ENCODE peak calls at places on chromosomes 6 and 20, in six cellular contexts. D, Z, N, X, S and J are unnamed samples.

GRCh38 chr6:113352029-113352801 is 504.9 kb upstream of the MARCKS start:
- DNase-seq in D (no peak), Z (peak), N (no peak), X (no peak), S (peak), J (peak)

GRCh38 chr6:1045239-1045638 is 266.7 kb upstream of the FOXQ1 start:
- DNase-seq in D (no peak), Z (no peak), N (no peak), X (no peak), S (no peak), J (no peak)

GRCh38 chr6:7763896-7764295 is 38.0 kb downstream of the BMP6 start:
- DNase-seq in D (no peak), Z (no peak), N (peak), X (no peak), S (peak), J (no peak)

GRCh38 chr6:38498085-38498484 is 141.6 kb downstream of the BTBD9 start:
- DNase-seq in D (no peak), Z (no peak), N (no peak), X (no peak), S (no peak), J (no peak)

GRCh38 chr6:75489025-75489424 is 4.6 kb downstream of the FILIP1 start:
- DNase-seq in D (no peak), Z (no peak), N (no peak), X (no peak), S (peak), J (peak)

GRCh38 chr20:11516448-11516847 is 401.2 kb upstream of the BTBD3 start:
- DNase-seq in D (no peak), Z (no peak), N (no peak), X (no peak), S (no peak), J (no peak)

GRCh38 chr6:37717836-37718251 is 20.2 kb upstream of the MDGA1 start:
- DNase-seq in D (no peak), Z (no peak), N (no peak), X (no peak), S (peak), J (no peak)

GRCh38 chr6:90197854-90198496 is 98.7 kb downstream of the BACH2 start:
- DNase-seq in D (no peak), Z (no peak), N (peak), X (no peak), S (peak), J (no peak)

GRCh38 chr6:34143884-34144580 is 1.9 kb downstream of the GRM4 start:
- DNase-seq in D (no peak), Z (no peak), N (peak), X (no peak), S (no peak), J (no peak)

GRCh38 chr6:137811121-137811911 is 55.7 kb upstream of the TNFAIP3 start:
- DNase-seq in D (peak), Z (peak), N (peak), X (peak), S (peak), J (peak)

GRCh38 chr6:23349521-23350147 is 776.4 kb upstream of the NRSN1 start:
- DNase-seq in D (no peak), Z (peak), N (no peak), X (no peak), S (peak), J (peak)

GRCh38 chr6:145139451-145139850 is 595.9 kb downstream of the EPM2A start:
- DNase-seq in D (no peak), Z (no peak), N (no peak), X (no peak), S (peak), J (no peak)

DNA sequence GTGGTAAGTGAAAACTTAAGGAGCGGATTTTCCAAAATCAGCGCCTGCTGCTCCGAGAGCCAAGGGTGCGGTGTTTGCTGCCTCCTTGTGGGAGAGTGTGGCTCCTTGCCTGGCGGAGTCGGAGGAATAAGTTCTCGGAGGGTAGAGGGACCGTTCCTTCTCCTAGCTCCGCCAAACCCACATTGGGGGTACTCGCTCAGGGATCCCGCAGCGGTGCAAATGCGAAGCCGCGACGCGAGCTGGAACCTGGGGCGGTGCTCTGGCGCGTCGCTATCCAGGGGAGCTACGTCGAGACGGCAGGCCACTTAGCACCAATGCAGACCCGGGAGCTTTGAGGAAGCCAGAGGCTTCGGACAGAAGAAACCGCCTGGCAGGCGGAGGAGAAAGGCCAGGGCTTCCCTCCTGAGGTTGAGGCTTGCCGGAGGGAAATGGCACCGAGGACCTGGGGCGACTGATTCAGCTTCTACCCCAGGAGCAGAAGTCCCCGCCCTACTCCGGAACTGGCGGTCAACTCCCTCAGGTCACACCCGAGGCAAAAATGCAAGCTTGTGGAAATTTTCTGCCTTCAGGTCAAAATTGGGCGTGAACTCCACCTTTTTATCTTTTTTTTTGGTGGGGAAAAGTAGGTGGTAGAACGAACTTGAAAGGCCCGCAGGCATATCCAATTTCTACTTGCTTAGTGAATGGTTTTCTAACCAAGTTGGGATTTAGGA is 5.7 kb upstream of the DDX43 start:
- DNase-seq in D (peak), Z (no peak), N (peak), X (peak), S (peak), J (no peak)
- TF ChIP-seq CTCF in D (peak), Z (peak), N (peak), X (peak), S (peak), J (peak)

GRCh38 chr6:53062369-53062639 is 2.9 kb upstream of the FBXO9 start:
- DNase-seq in D (no peak), Z (no peak), N (no peak), X (no peak), S (no peak), J (no peak)
- H3K4me3 ChIP-seq in D (peak), Z (no peak), N (peak), X (peak), S (peak), J (no peak)

DNA sequence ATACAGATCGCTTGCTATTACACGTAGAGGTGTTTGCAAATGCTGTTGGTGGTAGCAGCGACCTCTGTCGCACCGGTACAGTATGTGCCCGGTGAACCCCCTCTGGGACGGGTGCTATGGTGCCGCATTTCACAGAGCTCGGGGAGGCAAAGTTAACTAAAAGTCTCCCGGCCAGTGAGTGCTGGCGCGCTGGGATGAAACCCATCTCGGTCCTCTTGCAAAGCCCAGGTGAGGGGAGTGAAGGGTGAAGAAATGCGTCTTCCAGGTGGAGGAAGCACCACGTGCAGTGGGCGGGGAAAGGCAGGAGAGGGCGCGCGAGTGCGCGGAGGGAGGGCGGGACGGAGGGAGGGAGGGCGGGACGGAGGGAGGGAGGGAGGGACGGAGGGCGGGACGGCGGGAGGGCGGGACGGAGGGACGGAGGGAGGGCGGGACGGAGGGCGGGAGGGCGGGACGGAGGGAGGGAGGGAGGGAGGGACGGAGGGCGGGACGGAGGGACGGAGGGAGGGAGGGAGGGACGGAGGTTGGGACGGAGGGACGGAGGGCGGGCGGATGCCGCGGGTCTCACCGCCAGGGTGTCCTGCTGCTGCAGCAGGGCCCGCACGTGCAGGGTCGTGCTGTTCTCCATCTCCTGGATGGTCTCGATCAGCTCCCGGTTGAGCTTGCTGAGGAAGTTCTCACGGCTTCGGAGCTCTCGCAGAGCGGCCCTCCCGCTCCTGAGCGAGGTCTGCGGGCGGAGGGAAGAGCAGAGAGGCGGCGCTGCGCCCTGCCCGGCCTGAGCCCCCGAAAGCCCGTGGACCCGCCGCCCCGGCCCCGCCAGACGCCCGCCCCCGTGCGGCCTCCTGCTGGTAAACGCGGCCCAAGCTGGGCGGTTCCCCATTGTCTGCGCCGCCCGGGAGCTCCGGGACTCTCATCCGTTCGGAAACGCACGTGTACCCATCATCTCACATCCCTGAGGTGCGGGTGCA is 11.7 kb downstream of the C20orf96 start:
- DNase-seq in D (peak), Z (no peak), N (no peak), X (peak), S (no peak), J (no peak)
- TF ChIP-seq CTCF in D (no peak), Z (no peak), N (no peak), X (peak), S (no peak), J (no peak)

GRCh38 chr6:14066782-14067406 is 50.7 kb upstream of the CD83 start:
- DNase-seq in D (no peak), Z (no peak), N (no peak), X (no peak), S (peak), J (no peak)

GRCh38 chr6:14065350-14065749 is 52.2 kb upstream of the CD83 start:
- DNase-seq in D (no peak), Z (no peak), N (no peak), X (no peak), S (no peak), J (no peak)

GRCh38 chr6:14070457-14070856 is 47.1 kb upstream of the CD83 start:
- DNase-seq in D (no peak), Z (no peak), N (no peak), X (no peak), S (peak), J (no peak)

GRCh38 chr6:14068623-14069022 is 48.9 kb upstream of the CD83 start:
- DNase-seq in D (no peak), Z (no peak), N (no peak), X (no peak), S (no peak), J (no peak)

DNA sequence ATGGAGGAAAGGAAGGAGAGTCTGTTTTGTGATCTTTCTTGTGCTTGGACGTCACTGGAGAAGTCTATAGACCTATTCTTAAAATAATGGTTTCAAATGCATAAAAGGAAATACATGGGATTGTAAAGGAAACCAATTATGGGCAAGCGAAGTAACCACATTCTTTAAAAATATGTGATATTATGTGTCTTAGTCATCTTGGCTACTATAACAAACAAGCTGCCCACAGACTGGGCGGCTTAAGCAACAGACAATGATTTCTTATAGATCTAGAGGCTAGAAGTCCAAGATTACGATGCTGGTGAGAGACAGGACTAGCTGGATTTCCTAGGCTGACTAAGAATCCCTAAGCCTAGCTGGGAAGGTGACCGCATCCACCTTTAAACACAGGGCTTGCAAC is 49.4 kb upstream of the CD83 start:
- DNase-seq in D (no peak), Z (no peak), N (no peak), X (no peak), S (peak), J (peak)
- H3K4me3 ChIP-seq in D (no peak), Z (no peak), N (no peak), X (no peak), S (no peak), J (no peak)

GRCh38 chr6:63882208-63882607 is 246.6 kb downstream of the PHF3 start:
- DNase-seq in D (no peak), Z (no peak), N (no peak), X (no peak), S (no peak), J (no peak)
- TF ChIP-seq CTCF in D (no peak), Z (peak), N (peak), X (no peak), S (peak), J (peak)

GRCh38 chr6:96015791-96016776 is at the start of gene FUT9:
- DNase-seq in D (peak), Z (peak), N (peak), X (no peak), S (no peak), J (no peak)
- H3K4me3 ChIP-seq in D (peak), Z (peak), N (no peak), X (no peak), S (no peak), J (peak)

DNA sequence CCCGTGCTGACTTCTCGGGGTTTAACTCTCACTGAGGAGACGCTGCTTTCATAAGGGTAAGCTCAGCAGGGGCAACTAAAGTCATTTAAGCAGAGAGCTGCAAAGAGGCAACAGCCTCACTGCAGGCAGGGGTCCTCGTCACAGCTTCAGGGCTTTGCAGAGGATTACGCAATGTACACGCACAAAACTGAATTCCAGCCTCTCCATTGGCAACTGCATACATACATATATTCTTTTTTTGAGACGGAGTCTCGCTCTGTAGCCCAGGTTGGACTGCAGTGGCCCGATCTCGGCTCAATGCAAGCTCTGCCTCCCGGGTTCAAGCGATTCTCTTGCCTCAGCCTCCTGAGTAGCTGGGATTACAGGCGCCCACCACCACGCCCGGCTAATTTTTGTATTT is 2.4 kb downstream of the GMEB2 start:
- DNase-seq in D (no peak), Z (no peak), N (no peak), X (no peak), S (peak), J (no peak)
- TF ChIP-seq CTCF in D (no peak), Z (no peak), N (no peak), X (no peak), S (peak), J (no peak)

DNA sequence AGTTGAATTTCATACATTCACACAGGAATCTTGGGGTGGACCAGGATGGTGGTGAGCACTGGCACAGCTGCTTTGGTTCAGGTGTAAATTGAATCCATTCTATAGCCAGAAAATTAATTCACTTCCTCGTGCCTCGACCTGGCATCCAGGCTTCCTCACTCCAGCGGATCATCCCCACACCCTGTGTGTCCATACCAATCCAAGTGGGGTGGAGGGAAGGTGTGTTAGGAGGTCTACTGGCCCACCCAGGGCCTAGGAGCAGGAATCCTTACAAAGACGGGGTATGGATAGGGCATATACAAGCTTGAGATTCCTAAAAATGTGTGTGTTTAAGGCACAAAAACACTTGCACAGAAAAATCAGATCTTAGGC is 81.8 kb upstream of the SLC24A3 start:
- DNase-seq in D (no peak), Z (no peak), N (no peak), X (no peak), S (no peak), J (no peak)
- H3K4me3 ChIP-seq in D (no peak), Z (no peak), N (no peak), X (no peak), S (no peak), J (no peak)

DNA sequence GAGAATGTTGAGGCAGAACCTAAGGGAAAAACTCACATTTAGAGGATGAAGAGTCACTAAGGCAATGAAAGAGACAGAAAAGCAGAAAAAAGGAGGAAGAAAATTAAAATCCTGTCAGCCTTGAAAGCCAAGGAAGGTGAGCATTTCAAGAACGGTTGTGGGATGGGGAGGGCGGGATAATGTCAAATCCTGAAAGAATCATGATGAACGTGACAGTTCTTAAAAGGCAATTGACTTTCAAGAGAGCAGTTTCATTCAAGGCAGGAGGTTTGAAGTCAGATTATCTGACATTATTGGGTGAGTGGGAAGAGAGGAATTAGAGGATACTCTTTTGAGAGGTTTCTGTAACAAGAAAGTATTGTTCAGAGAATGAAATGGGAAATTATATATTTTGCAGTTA is 284.5 kb downstream of the ADGRB3 start:
- DNase-seq in D (no peak), Z (no peak), N (no peak), X (no peak), S (no peak), J (no peak)
- TF ChIP-seq CTCF in D (no peak), Z (no peak), N (no peak), X (no peak), S (no peak), J (no peak)

DNA sequence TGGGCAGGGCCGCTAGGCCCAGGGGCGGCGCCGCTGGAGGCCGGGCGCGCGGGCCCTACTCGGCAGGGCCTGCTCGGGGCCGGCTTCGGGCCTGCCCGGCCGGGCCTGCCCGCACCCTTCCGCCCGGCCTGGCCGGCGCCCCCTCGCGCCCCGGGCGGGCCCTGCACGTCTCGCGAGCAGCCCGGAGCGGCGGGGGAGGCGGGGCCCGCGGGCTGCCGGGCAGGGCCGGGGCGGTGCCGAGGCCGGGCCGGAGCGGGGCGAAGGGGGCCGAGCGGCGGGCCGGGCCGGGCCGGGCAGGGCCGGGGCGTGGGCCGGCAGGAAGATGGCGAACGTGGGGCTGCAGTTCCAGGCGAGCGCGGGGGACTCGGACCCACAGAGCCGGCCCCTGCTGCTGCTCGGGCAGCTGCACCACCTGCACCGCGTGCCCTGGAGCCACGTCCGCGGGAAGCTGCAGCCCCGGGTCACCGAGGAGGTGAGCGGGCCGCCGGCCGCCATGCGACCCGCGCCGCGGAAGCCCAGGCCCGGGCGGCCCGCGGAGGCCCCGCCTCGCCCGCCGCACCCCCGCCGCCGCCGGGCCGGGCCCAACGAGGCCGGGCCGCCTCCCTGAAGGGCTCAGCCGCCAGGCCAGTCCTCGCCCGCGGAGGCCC is at the start of gene NPEPL1:
- DNase-seq in D (peak), Z (peak), N (peak), X (peak), S (peak), J (peak)
- H3K4me3 ChIP-seq in D (peak), Z (peak), N (peak), X (peak), S (peak), J (peak)